ENCODE peak calls at places on chromosomes 2 and 18, in six cellular contexts. One of them, this sample, is unnamed.

GRCh38 chr18:73638709-73639108 is 508.9 kb downstream of the FBXO15 start:
- DNase-seq in HepG2: no peak
- DNase-seq in H1: no peak
- DNase-seq in A549: no peak
- DNase-seq in sigmoid colon: no peak
- DNase-seq in tibial nerve: no peak
- DNase-seq in this sample: no peak

GRCh38 chr2:38751043-38751846 is at the start of gene SRSF7:
- DNase-seq in HepG2: peak; percentile 97
- DNase-seq in H1: peak; percentile 98
- DNase-seq in A549: peak; percentile 99
- DNase-seq in sigmoid colon: peak; percentile 99
- DNase-seq in tibial nerve: peak; percentile 97
- DNase-seq in this sample: peak; percentile 93

GRCh38 chr2:115910270-115910669 is 1467.8 kb downstream of the DPP10 start:
- DNase-seq in HepG2: no peak
- DNase-seq in H1: no peak
- DNase-seq in A549: no peak
- DNase-seq in sigmoid colon: no peak
- DNase-seq in tibial nerve: no peak
- DNase-seq in this sample: no peak

GRCh38 chr2:80971-81736 is 34.8 kb upstream of the FAM110C start:
- DNase-seq in HepG2: no peak
- DNase-seq in H1: no peak
- DNase-seq in A549: no peak
- DNase-seq in sigmoid colon: no peak
- DNase-seq in tibial nerve: no peak
- DNase-seq in this sample: no peak

GRCh38 chr2:25197336-25198208 is 29.2 kb upstream of the POMC start:
- DNase-seq in HepG2: no peak
- DNase-seq in H1: no peak
- DNase-seq in A549: no peak
- DNase-seq in sigmoid colon: no peak
- DNase-seq in tibial nerve: no peak
- DNase-seq in this sample: no peak

GRCh38 chr2:69167469-69167822 is 154.5 kb downstream of the ANTXR1 start:
- DNase-seq in HepG2: no peak
- DNase-seq in H1: no peak
- DNase-seq in A549: no peak
- DNase-seq in sigmoid colon: no peak
- DNase-seq in tibial nerve: no peak
- DNase-seq in this sample: no peak

GRCh38 chr2:241855888-241856422 is 2.7 kb downstream of the PDCD1 start:
- DNase-seq in HepG2: no peak
- DNase-seq in H1: no peak
- DNase-seq in A549: no peak
- DNase-seq in sigmoid colon: peak; percentile 58
- DNase-seq in tibial nerve: no peak
- DNase-seq in this sample: no peak

GRCh38 chr18:26956894-26957293 is 91.4 kb upstream of the AQP4 start:
- DNase-seq in HepG2: no peak
- DNase-seq in H1: peak; percentile 83
- DNase-seq in A549: no peak
- DNase-seq in sigmoid colon: no peak
- DNase-seq in tibial nerve: no peak
- DNase-seq in this sample: no peak

GRCh38 chr2:95099910-95100309 is 21.7 kb downstream of the MRPS5 start:
- DNase-seq in HepG2: no peak
- DNase-seq in H1: no peak
- DNase-seq in A549: no peak
- DNase-seq in sigmoid colon: no peak
- DNase-seq in tibial nerve: no peak
- DNase-seq in this sample: no peak

GRCh38 chr2:230714122-230714453 is 1.4 kb downstream of the CAB39 start:
- DNase-seq in HepG2: peak; percentile 72
- DNase-seq in H1: no peak
- DNase-seq in A549: peak; percentile 30
- DNase-seq in sigmoid colon: no peak
- DNase-seq in tibial nerve: no peak
- DNase-seq in this sample: no peak

GRCh38 chr2:233075966-233076339 is 15.8 kb downstream of the INPP5D start:
- DNase-seq in HepG2: no peak
- DNase-seq in H1: no peak
- DNase-seq in A549: no peak
- DNase-seq in sigmoid colon: no peak
- DNase-seq in tibial nerve: no peak
- DNase-seq in this sample: peak; percentile 82

GRCh38 chr18:58592223-58593214 is 36.4 kb downstream of the ALPK2 start:
- DNase-seq in HepG2: no peak
- DNase-seq in H1: no peak
- DNase-seq in A549: no peak
- DNase-seq in sigmoid colon: no peak
- DNase-seq in tibial nerve: no peak
- DNase-seq in this sample: no peak

GRCh38 chr2:42804891-42805290 is 12.5 kb upstream of the HAAO start:
- DNase-seq in HepG2: no peak
- DNase-seq in H1: no peak
- DNase-seq in A549: no peak
- DNase-seq in sigmoid colon: no peak
- DNase-seq in tibial nerve: no peak
- DNase-seq in this sample: no peak

GRCh38 chr2:113278073-113278811 is 479 bp downstream of the PAX8 start:
- DNase-seq in HepG2: no peak
- DNase-seq in H1: no peak
- DNase-seq in A549: no peak
- DNase-seq in sigmoid colon: no peak
- DNase-seq in tibial nerve: no peak
- DNase-seq in this sample: no peak

GRCh38 chr18:32378705-32379104 is 92.0 kb downstream of the GAREM1 start:
- DNase-seq in HepG2: peak; percentile 66
- DNase-seq in H1: no peak
- DNase-seq in A549: no peak
- DNase-seq in sigmoid colon: no peak
- DNase-seq in tibial nerve: no peak
- DNase-seq in this sample: no peak

GRCh38 chr18:28158083-28158581 is 18.8 kb downstream of the CDH2 start:
- DNase-seq in HepG2: no peak
- DNase-seq in H1: no peak
- DNase-seq in A549: no peak
- DNase-seq in sigmoid colon: no peak
- DNase-seq in tibial nerve: no peak
- DNase-seq in this sample: no peak

GRCh38 chr2:153478289-153479261 is at the start of gene RPRM:
- DNase-seq in HepG2: peak; percentile 35
- DNase-seq in H1: peak; percentile 68
- DNase-seq in A549: peak; percentile 60
- DNase-seq in sigmoid colon: peak; percentile 93
- DNase-seq in tibial nerve: peak; percentile 48
- DNase-seq in this sample: no peak

GRCh38 chr2:216992056-216992455 is 132.2 kb upstream of the TNP1 start:
- DNase-seq in HepG2: no peak
- DNase-seq in H1: no peak
- DNase-seq in A549: no peak
- DNase-seq in sigmoid colon: no peak
- DNase-seq in tibial nerve: no peak
- DNase-seq in this sample: no peak

GRCh38 chr2:198375073-198375430 is 570.7 kb downstream of the PLCL1 start:
- DNase-seq in HepG2: no peak
- DNase-seq in H1: no peak
- DNase-seq in A549: no peak
- DNase-seq in sigmoid colon: no peak
- DNase-seq in tibial nerve: no peak
- DNase-seq in this sample: no peak

GRCh38 chr2:109124982-109125594 is 3.9 kb upstream of the SH3RF3 start:
- DNase-seq in HepG2: no peak
- DNase-seq in H1: no peak
- DNase-seq in A549: no peak
- DNase-seq in sigmoid colon: no peak
- DNase-seq in tibial nerve: no peak
- DNase-seq in this sample: no peak

GRCh38 chr2:225184948-225185347 is 142.7 kb upstream of the DOCK10 start:
- DNase-seq in HepG2: no peak
- DNase-seq in H1: no peak
- DNase-seq in A549: no peak
- DNase-seq in sigmoid colon: no peak
- DNase-seq in tibial nerve: no peak
- DNase-seq in this sample: no peak

GRCh38 chr2:143946436-143947385 is 573.2 kb downstream of the ZEB2 start:
- DNase-seq in HepG2: no peak
- DNase-seq in H1: no peak
- DNase-seq in A549: no peak
- DNase-seq in sigmoid colon: no peak
- DNase-seq in tibial nerve: no peak
- DNase-seq in this sample: no peak

GRCh38 chr18:25817571-25818237 is 272.7 kb downstream of the SS18 start:
- DNase-seq in HepG2: no peak
- DNase-seq in H1: no peak
- DNase-seq in A549: no peak
- DNase-seq in sigmoid colon: no peak
- DNase-seq in tibial nerve: no peak
- DNase-seq in this sample: no peak

GRCh38 chr18:25810736-25811135 is 279.7 kb downstream of the SS18 start:
- DNase-seq in HepG2: no peak
- DNase-seq in H1: no peak
- DNase-seq in A549: no peak
- DNase-seq in sigmoid colon: no peak
- DNase-seq in tibial nerve: no peak
- DNase-seq in this sample: no peak

GRCh38 chr18:25818505-25818904 is 271.9 kb downstream of the SS18 start:
- DNase-seq in HepG2: no peak
- DNase-seq in H1: no peak
- DNase-seq in A549: no peak
- DNase-seq in sigmoid colon: no peak
- DNase-seq in tibial nerve: no peak
- DNase-seq in this sample: no peak

GRCh38 chr18:25815659-25816058 is 274.8 kb downstream of the SS18 start:
- DNase-seq in HepG2: no peak
- DNase-seq in H1: no peak
- DNase-seq in A549: no peak
- DNase-seq in sigmoid colon: no peak
- DNase-seq in tibial nerve: no peak
- DNase-seq in this sample: no peak

DNA sequence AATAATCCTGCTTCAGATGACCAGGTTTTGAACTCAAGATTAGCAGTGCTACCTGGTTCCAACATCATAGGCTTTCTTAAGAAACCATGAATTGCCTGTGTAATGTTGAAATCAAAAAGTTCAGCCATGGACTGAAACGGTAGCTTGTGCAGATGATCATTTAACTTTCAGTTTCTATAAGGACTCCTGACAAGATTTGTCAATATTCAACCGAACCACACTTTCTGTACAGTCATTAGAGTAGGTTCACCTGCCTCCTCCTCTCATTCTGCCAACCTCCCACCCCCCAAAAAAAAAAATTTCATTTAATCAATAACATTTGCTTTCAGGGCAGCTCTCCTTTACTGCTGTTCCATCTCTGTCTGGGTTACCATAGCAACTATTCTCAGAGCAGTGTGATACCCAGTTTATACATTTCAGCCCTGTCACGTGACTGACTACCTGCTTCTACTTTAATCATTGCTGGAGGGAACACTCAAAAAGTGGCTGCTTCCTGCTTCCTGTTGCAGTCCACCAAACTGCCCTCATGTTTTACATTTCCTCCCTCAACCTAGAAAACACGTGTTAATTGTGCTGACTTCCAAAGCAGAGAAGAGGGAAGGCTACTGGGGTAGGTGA is 275.5 kb downstream of the SS18 start:
- DNase-seq in HepG2: no peak
- DNase-seq in H1: no peak
- DNase-seq in A549: no peak
- DNase-seq in sigmoid colon: no peak
- DNase-seq in tibial nerve: no peak
- DNase-seq in this sample: peak; percentile 32
- TF ChIP-seq EP300 in HepG2: no peak
- TF ChIP-seq EP300 in H1: no peak
- TF ChIP-seq EP300 in A549: no peak
- TF ChIP-seq EP300 in sigmoid colon: no peak
- TF ChIP-seq EP300 in tibial nerve: no peak
- TF ChIP-seq EP300 in this sample: no peak

GRCh38 chr2:119827866-119828507 is 68.3 kb downstream of the PTPN4 start:
- DNase-seq in HepG2: no peak
- DNase-seq in H1: no peak
- DNase-seq in A549: no peak
- DNase-seq in sigmoid colon: no peak
- DNase-seq in tibial nerve: no peak
- DNase-seq in this sample: no peak
- TF ChIP-seq CTCF in HepG2: no peak
- TF ChIP-seq CTCF in H1: no peak
- TF ChIP-seq CTCF in A549: no peak
- TF ChIP-seq CTCF in sigmoid colon: no peak
- TF ChIP-seq CTCF in tibial nerve: no peak
- TF ChIP-seq CTCF in this sample: no peak

DNA sequence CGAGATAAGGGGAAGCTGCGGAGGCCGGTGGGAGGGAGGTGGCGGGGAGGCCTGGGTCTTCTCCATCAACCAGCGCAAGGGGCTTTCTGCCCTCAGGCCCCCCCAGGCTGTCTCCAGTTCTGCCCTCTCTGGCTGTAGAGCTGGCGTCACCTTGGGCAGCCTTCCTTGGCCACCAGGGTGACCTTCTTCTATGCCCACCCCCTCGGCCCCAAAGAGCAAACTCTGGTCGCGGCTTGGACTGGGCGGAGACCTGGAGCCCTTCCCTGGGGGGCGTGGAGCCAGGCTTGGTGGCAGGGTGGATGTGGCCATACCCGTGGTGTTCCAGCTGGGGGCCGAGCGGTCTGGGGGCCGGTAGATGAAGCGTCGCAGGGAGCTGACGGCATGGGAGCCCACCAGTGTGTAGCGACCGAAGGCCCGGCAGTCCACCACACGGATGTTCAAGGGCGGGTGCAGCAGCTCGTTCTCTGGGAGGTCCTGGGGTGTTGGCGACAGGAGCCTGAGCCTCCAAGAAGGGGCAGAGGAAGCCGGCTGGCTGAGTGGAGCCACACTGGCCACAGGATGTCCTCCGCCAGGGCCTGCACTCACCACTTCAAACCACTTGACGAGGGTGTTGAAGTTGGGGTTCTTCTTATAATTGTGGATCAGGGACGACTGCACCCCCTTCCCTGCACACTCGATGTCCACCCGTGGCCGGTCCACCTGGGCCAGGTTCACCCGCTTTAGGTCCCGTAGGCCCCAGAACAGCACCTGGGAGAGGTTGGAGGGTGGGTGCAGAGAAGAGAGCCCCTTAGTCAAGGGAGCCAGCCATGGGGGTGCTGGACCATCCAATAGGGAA is 4.9 kb downstream of the OTOF start:
- DNase-seq in HepG2: no peak
- DNase-seq in H1: no peak
- DNase-seq in A549: no peak
- DNase-seq in sigmoid colon: no peak
- DNase-seq in tibial nerve: no peak
- DNase-seq in this sample: no peak
- TF ChIP-seq EP300 in HepG2: no peak
- TF ChIP-seq EP300 in H1: no peak
- TF ChIP-seq EP300 in A549: no peak
- TF ChIP-seq EP300 in sigmoid colon: no peak
- TF ChIP-seq EP300 in tibial nerve: no peak
- TF ChIP-seq EP300 in this sample: no peak

GRCh38 chr2:237027712-237028029 is 58.0 kb upstream of the COPS8 start:
- DNase-seq in HepG2: no peak
- DNase-seq in H1: no peak
- DNase-seq in A549: no peak
- DNase-seq in sigmoid colon: no peak
- DNase-seq in tibial nerve: no peak
- DNase-seq in this sample: no peak
- TF ChIP-seq CTCF in HepG2: no peak
- TF ChIP-seq CTCF in H1: no peak
- TF ChIP-seq CTCF in A549: no peak
- TF ChIP-seq CTCF in sigmoid colon: no peak
- TF ChIP-seq CTCF in tibial nerve: no peak
- TF ChIP-seq CTCF in this sample: no peak

GRCh38 chr18:37495354-37495753 is 70.2 kb downstream of the CELF4 start:
- DNase-seq in HepG2: no peak
- DNase-seq in H1: no peak
- DNase-seq in A549: no peak
- DNase-seq in sigmoid colon: no peak
- DNase-seq in tibial nerve: no peak
- DNase-seq in this sample: no peak
- TF ChIP-seq EP300 in HepG2: no peak
- TF ChIP-seq EP300 in H1: no peak
- TF ChIP-seq EP300 in A549: no peak
- TF ChIP-seq EP300 in sigmoid colon: no peak
- TF ChIP-seq EP300 in tibial nerve: no peak
- TF ChIP-seq EP300 in this sample: no peak

This sample was measured in GM12878.